ENCODE peak calls at places on chromosomes 4 and X, in six cellular contexts. T is transverse colon, O is A549, Q is tibial nerve, R is ovary, K is breast epithelium. J is an unnamed sample.
A peak's percentile ranks its signal among the peaks of the same experiment; 100 is the strongest.

GRCh38 chr4:72743078-72743477 is 174.1 kb upstream of the ADAMTS3 start:
- DNase-seq in T (no peak), O (no peak), Q (no peak), R (no peak), K (no peak), J (no peak)

GRCh38 chrX:96004386-96004785 is 680.3 kb upstream of the DIAPH2 start:
- DNase-seq in T (no peak), O (no peak), Q (no peak), R (no peak), K (no peak), J (peak; percentile 38)

GRCh38 chr4:74583757-74584156 is 138.8 kb downstream of the AREG start:
- DNase-seq in T (no peak), O (peak; percentile 17), Q (no peak), R (no peak), K (no peak), J (no peak)

GRCh38 chr4:174934360-174934759 is 16.2 kb downstream of the ADAM29 start:
- DNase-seq in T (no peak), O (no peak), Q (no peak), R (no peak), K (no peak), J (no peak)

GRCh38 chrX:7062276-7062675 is 85.2 kb upstream of the STS start:
- DNase-seq in T (no peak), O (peak; percentile 17), Q (no peak), R (no peak), K (no peak), J (no peak)

GRCh38 chrX:94414746-94415145 is 740.7 kb downstream of the FAM133A start:
- DNase-seq in T (no peak), O (no peak), Q (no peak), R (no peak), K (no peak), J (no peak)

GRCh38 chr4:173450281-173450680 is 51.4 kb upstream of the SCRG1 start:
- DNase-seq in T (no peak), O (no peak), Q (no peak), R (no peak), K (no peak), J (no peak)

GRCh38 chrX:39163585-39163984 is 362.3 kb downstream of the MID1IP1 start:
- DNase-seq in T (no peak), O (no peak), Q (no peak), R (no peak), K (no peak), J (no peak)

DNA sequence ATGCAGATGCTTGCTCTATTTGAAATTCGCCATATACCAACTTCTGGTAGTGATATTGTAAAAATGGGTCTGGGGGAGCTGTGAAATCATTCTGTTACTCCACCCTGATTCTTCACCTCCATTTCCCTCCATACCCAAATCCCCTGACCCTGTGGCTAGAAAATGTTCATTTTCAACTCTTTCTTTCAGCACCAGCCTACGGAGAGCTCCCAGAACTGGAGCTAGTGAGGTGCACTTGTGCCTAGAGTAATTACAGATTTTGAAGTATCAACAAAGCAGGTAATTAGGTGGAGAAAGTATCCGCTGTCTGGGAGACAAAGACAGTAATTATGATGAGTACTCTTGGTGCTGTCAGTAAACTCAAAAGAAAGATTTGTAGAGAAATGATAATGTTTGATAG is 8.1 kb downstream of the ARHGAP36 start:
- DNase-seq in T (no peak), O (no peak), Q (no peak), R (no peak), K (no peak), J (no peak)
- H3K4me3 ChIP-seq in T (no peak overlapping the region), O (no peak overlapping the region), Q (no peak overlapping the region), R (no peak overlapping the region), K (no peak overlapping the region), J (no peak overlapping the region)

GRCh38 chrX:154411981-154412340 is 622 bp downstream of the TAFAZZIN start:
- DNase-seq in T (peak; percentile 76), O (peak; percentile 67), Q (peak; percentile 42), R (peak; percentile 73), K (peak; percentile 54), J (no peak)

GRCh38 chrX:154409222-154409871 is at the start of gene DNASE1L1:
- DNase-seq in T (peak; percentile 90), O (peak; percentile 91), Q (peak; percentile 52), R (no peak), K (no peak), J (peak; percentile 57)

GRCh38 chrX:154412468-154412867 is 1.1 kb downstream of the TAFAZZIN start:
- DNase-seq in T (peak; percentile 54), O (no peak), Q (no peak), R (no peak), K (no peak), J (no peak)

GRCh38 chrX:154411322-154411980 is at the start of gene TAFAZZIN:
- DNase-seq in T (peak; percentile 84), O (peak; percentile 80), Q (peak; percentile 43), R (peak; percentile 77), K (peak; percentile 67), J (no peak)

GRCh38 chrX:154408659-154409221 is 314 bp downstream of the DNASE1L1 start:
- DNase-seq in T (no peak), O (no peak), Q (no peak), R (no peak), K (no peak), J (no peak)
- TF ChIP-seq CTCF in T (no peak), O (no peak), Q (no peak), R (no peak), K (no peak), J (no peak)

DNA sequence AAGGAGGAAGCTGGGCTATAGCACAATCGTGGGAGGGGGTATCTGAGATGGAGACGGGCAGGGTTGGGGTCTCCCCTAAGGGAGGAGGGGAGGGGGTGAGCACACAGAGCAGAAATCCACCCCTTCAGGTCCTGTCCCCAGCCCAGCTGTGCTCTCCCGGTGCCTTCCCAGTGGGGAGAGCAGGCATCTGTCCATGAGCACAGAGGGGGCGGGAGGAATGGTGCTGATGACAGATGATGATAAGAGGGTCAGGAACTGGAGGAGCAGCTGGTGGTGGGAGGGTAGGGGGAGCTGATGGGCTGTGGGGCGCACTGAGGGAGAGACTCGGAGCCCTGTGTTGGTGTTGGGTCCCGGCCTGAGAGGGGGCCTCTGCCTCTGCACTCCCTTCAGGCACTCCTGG is 8.6 kb downstream of the ATP2B3 start:
- DNase-seq in T (no peak), O (no peak), Q (no peak), R (no peak), K (no peak), J (no peak)
- H3K4me3 ChIP-seq in T (no peak overlapping the region), O (no peak overlapping the region), Q (no peak overlapping the region), R (no peak overlapping the region), K (no peak overlapping the region), J (no peak overlapping the region)

GRCh38 chrX:136767104-136767941 is 13.4 kb downstream of the ARHGEF6 start:
- DNase-seq in T (peak; percentile 64), O (peak; percentile 36), Q (no peak), R (peak; percentile 62), K (peak; percentile 69), J (no peak)

GRCh38 chrX:136764206-136764605 is 16.5 kb downstream of the ARHGEF6 start:
- DNase-seq in T (no peak), O (no peak), Q (no peak), R (no peak), K (no peak), J (no peak)

GRCh38 chrX:136765957-136766356 is 14.8 kb downstream of the ARHGEF6 start:
- DNase-seq in T (no peak), O (no peak), Q (no peak), R (no peak), K (no peak), J (no peak)

GRCh38 chrX:136766785-136767103 is 14.0 kb downstream of the ARHGEF6 start:
- DNase-seq in T (no peak), O (no peak), Q (no peak), R (peak; percentile 49), K (no peak), J (no peak)

DNA sequence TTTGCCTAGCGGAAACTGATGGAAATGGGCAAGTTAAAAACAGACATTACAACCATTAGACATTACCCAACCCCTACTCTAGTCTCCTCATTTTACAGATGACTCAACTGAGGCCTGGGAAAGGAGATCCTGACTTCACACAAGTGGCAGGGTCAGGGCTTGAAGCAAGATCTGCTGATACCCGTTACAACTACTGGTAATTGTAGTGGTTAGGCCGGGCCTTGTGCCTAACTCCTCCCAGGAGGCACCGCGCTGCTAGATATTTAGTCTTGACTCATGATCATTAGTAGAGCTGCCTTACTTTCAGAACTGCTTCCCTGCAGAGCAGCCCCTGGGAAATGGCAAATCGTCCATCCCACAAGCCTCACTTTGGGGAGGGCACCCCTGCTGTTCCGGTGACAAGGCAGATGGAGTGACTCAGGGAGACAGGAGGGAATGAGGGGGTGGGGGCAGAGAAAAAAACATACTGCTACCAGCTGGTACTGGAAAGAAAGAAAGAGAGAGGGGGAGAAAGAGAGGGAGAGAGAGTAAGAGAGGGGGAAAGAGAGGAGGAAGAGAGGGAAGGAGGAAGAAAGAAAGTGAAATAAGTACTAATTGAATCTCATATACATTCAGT is 12.2 kb downstream of the ARHGEF6 start:
- DNase-seq in T (peak; percentile 37), O (no peak), Q (no peak), R (peak; percentile 40), K (no peak), J (peak; percentile 30)
- TF ChIP-seq CTCF in T (no peak), O (no peak), Q (no peak), R (no peak), K (no peak), J (no peak)

DNA sequence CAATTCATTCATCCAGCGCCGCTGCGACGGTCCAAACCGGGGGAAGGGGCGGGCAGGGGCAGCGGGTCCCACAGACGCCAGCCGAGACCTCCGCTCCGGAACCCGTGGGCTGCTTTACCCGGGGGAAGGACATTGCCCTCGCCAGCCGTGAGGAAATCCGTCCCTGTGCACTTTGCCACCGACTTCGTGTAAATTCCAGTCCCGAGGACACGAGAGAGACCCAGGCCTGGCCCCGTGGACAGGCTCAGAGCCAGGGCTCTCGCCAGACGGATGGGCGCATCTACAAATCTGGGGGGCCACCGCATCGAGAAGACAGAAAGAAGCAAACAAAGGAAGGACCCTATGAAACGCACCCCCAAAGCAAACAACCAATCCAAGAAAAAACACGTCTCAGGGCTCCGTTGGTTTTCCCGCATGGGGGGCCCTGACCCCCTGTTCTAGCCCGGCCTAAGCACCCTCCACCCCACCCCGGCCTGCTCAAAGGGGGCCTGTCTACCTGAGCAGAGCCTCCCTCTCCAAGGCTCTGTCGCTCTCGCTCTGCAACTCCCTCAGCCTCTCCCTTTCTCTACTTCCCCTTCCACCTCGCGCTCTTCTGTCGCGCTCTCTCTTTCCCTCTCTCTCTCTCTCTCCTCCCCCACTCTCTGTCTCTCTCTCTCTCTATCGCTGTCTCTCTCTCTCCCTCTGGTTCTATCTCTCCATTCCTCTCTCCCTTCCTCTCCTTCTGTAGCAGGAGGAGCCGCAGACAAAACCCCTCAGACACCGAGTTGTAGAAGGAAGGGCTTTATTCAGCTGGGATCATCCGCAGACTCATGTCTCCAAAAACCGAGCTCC is 11.3 kb downstream of the FRG2 start:
- DNase-seq in T (no peak), O (no peak), Q (no peak), R (no peak), K (no peak), J (no peak)
- H3K4me3 ChIP-seq in T (no peak overlapping the region), O (no peak overlapping the region), Q (no peak overlapping the region), R (no peak overlapping the region), K (peak overlapping the region; percentile 60), J (no peak overlapping the region)